ENCODE peak calls at places on chromosome 10, in nine cellular contexts. One of them, this sample, is unnamed.
A peak's percentile ranks its signal among the peaks of the same experiment; 100 is the strongest.

GRCh38 chr10:71244638-71245419 is 32.5 kb downstream of the UNC5B start:
- DNase-seq in A549: no peak
- DNase-seq in HFFc6: peak; percentile 52
- DNase-seq in fibroblast of the aortic adventitia: peak; percentile 94
- DNase-seq in HL-60: peak; percentile 80
- DNase-seq in choroid plexus epithelial cell: peak; percentile 88
- DNase-seq in astrocyte of the spinal cord: peak; percentile 75
- DNase-seq in psoas muscle: peak; percentile 60
- DNase-seq in cardiac muscle cell: no peak
- DNase-seq in this sample: peak; percentile 97

GRCh38 chr10:30368065-30368718 is 19.1 kb upstream of the MTPAP start:
- DNase-seq in A549: no peak
- DNase-seq in HFFc6: no peak
- DNase-seq in fibroblast of the aortic adventitia: peak; percentile 49
- DNase-seq in HL-60: no peak
- DNase-seq in choroid plexus epithelial cell: peak; percentile 59
- DNase-seq in astrocyte of the spinal cord: no peak
- DNase-seq in psoas muscle: no peak
- DNase-seq in cardiac muscle cell: no peak
- DNase-seq in this sample: no peak

GRCh38 chr10:100969175-100970075 is at the start of gene SEMA4G:
- DNase-seq in A549: peak; percentile 44
- DNase-seq in HFFc6: no peak
- DNase-seq in fibroblast of the aortic adventitia: peak; percentile 31
- DNase-seq in HL-60: peak; percentile 12
- DNase-seq in choroid plexus epithelial cell: peak; percentile 28
- DNase-seq in astrocyte of the spinal cord: peak; percentile 6
- DNase-seq in psoas muscle: peak; percentile 50
- DNase-seq in cardiac muscle cell: peak; percentile 80
- DNase-seq in this sample: no peak

GRCh38 chr10:11232222-11232961 is 214.7 kb downstream of the CELF2 start:
- DNase-seq in A549: no peak
- DNase-seq in HFFc6: no peak
- DNase-seq in fibroblast of the aortic adventitia: no peak
- DNase-seq in HL-60: no peak
- DNase-seq in choroid plexus epithelial cell: no peak
- DNase-seq in astrocyte of the spinal cord: no peak
- DNase-seq in psoas muscle: no peak
- DNase-seq in cardiac muscle cell: no peak
- DNase-seq in this sample: no peak

GRCh38 chr10:31368724-31369123 is 49.7 kb downstream of the ZEB1 start:
- DNase-seq in A549: no peak
- DNase-seq in HFFc6: no peak
- DNase-seq in fibroblast of the aortic adventitia: no peak
- DNase-seq in HL-60: no peak
- DNase-seq in choroid plexus epithelial cell: peak; percentile 23
- DNase-seq in astrocyte of the spinal cord: no peak
- DNase-seq in psoas muscle: no peak
- DNase-seq in cardiac muscle cell: no peak
- DNase-seq in this sample: no peak

GRCh38 chr10:79491171-79491835 is 21.0 kb upstream of the EIF5AL1 start:
- DNase-seq in A549: no peak
- DNase-seq in HFFc6: no peak
- DNase-seq in fibroblast of the aortic adventitia: no peak
- DNase-seq in HL-60: peak; percentile 48
- DNase-seq in choroid plexus epithelial cell: no peak
- DNase-seq in astrocyte of the spinal cord: no peak
- DNase-seq in psoas muscle: no peak
- DNase-seq in cardiac muscle cell: no peak
- DNase-seq in this sample: no peak

GRCh38 chr10:91909178-91909677 is at the start of gene FGFBP3:
- DNase-seq in A549: peak; percentile 65
- DNase-seq in HFFc6: no peak
- DNase-seq in fibroblast of the aortic adventitia: peak; percentile 44
- DNase-seq in HL-60: peak; percentile 69
- DNase-seq in choroid plexus epithelial cell: peak; percentile 48
- DNase-seq in astrocyte of the spinal cord: peak; percentile 55
- DNase-seq in psoas muscle: no peak
- DNase-seq in cardiac muscle cell: peak; percentile 91
- DNase-seq in this sample: no peak

GRCh38 chr10:52312999-52313349 is 1.1 kb upstream of the DKK1 start:
- DNase-seq in A549: peak; percentile 39
- DNase-seq in HFFc6: no peak
- DNase-seq in fibroblast of the aortic adventitia: peak; percentile 8
- DNase-seq in HL-60: no peak
- DNase-seq in choroid plexus epithelial cell: peak; percentile 26
- DNase-seq in astrocyte of the spinal cord: peak; percentile 37
- DNase-seq in psoas muscle: no peak
- DNase-seq in cardiac muscle cell: no peak
- DNase-seq in this sample: no peak

GRCh38 chr10:58781873-58782488 is 269.3 kb downstream of the BICC1 start:
- DNase-seq in A549: peak; percentile 54
- DNase-seq in HFFc6: peak; percentile 63
- DNase-seq in fibroblast of the aortic adventitia: peak; percentile 72
- DNase-seq in HL-60: no peak
- DNase-seq in choroid plexus epithelial cell: peak; percentile 67
- DNase-seq in astrocyte of the spinal cord: peak; percentile 58
- DNase-seq in psoas muscle: no peak
- DNase-seq in cardiac muscle cell: peak; percentile 52
- DNase-seq in this sample: peak; percentile 36

GRCh38 chr10:73837072-73837471 is 25.7 kb upstream of the NDST2 start:
- DNase-seq in A549: no peak
- DNase-seq in HFFc6: peak; percentile 51
- DNase-seq in fibroblast of the aortic adventitia: peak; percentile 84
- DNase-seq in HL-60: no peak
- DNase-seq in choroid plexus epithelial cell: peak; percentile 46
- DNase-seq in astrocyte of the spinal cord: peak; percentile 47
- DNase-seq in psoas muscle: no peak
- DNase-seq in cardiac muscle cell: no peak
- DNase-seq in this sample: no peak

GRCh38 chr10:13346280-13346819 is 1.7 kb downstream of the SEPHS1 start:
- DNase-seq in A549: no peak
- DNase-seq in HFFc6: peak; percentile 56
- DNase-seq in fibroblast of the aortic adventitia: peak; percentile 73
- DNase-seq in HL-60: no peak
- DNase-seq in choroid plexus epithelial cell: peak; percentile 53
- DNase-seq in astrocyte of the spinal cord: peak; percentile 61
- DNase-seq in psoas muscle: peak; percentile 21
- DNase-seq in cardiac muscle cell: no peak
- DNase-seq in this sample: peak; percentile 46

GRCh38 chr10:90872648-90873020 is 860 bp downstream of the RPP30 start:
- DNase-seq in A549: no peak
- DNase-seq in HFFc6: peak; percentile 2
- DNase-seq in fibroblast of the aortic adventitia: no peak
- DNase-seq in HL-60: no peak
- DNase-seq in choroid plexus epithelial cell: no peak
- DNase-seq in astrocyte of the spinal cord: no peak
- DNase-seq in psoas muscle: no peak
- DNase-seq in cardiac muscle cell: no peak
- DNase-seq in this sample: no peak

GRCh38 chr10:90866050-90866598 is 5.7 kb upstream of the RPP30 start:
- DNase-seq in A549: no peak
- DNase-seq in HFFc6: no peak
- DNase-seq in fibroblast of the aortic adventitia: no peak
- DNase-seq in HL-60: no peak
- DNase-seq in choroid plexus epithelial cell: no peak
- DNase-seq in astrocyte of the spinal cord: no peak
- DNase-seq in psoas muscle: no peak
- DNase-seq in cardiac muscle cell: no peak
- DNase-seq in this sample: no peak

GRCh38 chr10:90871761-90872647 is at the start of gene RPP30:
- DNase-seq in A549: peak; percentile 85
- DNase-seq in HFFc6: peak; percentile 78
- DNase-seq in fibroblast of the aortic adventitia: peak; percentile 72
- DNase-seq in HL-60: peak; percentile 82
- DNase-seq in choroid plexus epithelial cell: peak; percentile 87
- DNase-seq in astrocyte of the spinal cord: peak; percentile 87
- DNase-seq in psoas muscle: peak; percentile 86
- DNase-seq in cardiac muscle cell: peak; percentile 89
- DNase-seq in this sample: no peak

GRCh38 chr10:90865400-90865799 is 6.4 kb upstream of the RPP30 start:
- DNase-seq in A549: no peak
- DNase-seq in HFFc6: peak; percentile 39
- DNase-seq in fibroblast of the aortic adventitia: peak; percentile 56
- DNase-seq in HL-60: no peak
- DNase-seq in choroid plexus epithelial cell: peak; percentile 71
- DNase-seq in astrocyte of the spinal cord: peak; percentile 35
- DNase-seq in psoas muscle: no peak
- DNase-seq in cardiac muscle cell: no peak
- DNase-seq in this sample: no peak

GRCh38 chr10:90871279-90871760 is 454 bp upstream of the RPP30 start:
- DNase-seq in A549: peak; percentile 89
- DNase-seq in HFFc6: peak; percentile 74
- DNase-seq in fibroblast of the aortic adventitia: peak; percentile 75
- DNase-seq in HL-60: peak; percentile 58
- DNase-seq in choroid plexus epithelial cell: peak; percentile 92
- DNase-seq in astrocyte of the spinal cord: peak; percentile 90
- DNase-seq in psoas muscle: peak; percentile 16
- DNase-seq in cardiac muscle cell: peak; percentile 78
- DNase-seq in this sample: no peak
- TF ChIP-seq CTCF in A549: peak; percentile 61
- TF ChIP-seq CTCF in HFFc6: peak; percentile 78
- TF ChIP-seq CTCF in fibroblast of the aortic adventitia: peak; percentile 62
- TF ChIP-seq CTCF in HL-60: peak; percentile 30
- TF ChIP-seq CTCF in choroid plexus epithelial cell: peak; percentile 77
- TF ChIP-seq CTCF in astrocyte of the spinal cord: peak; percentile 72
- TF ChIP-seq CTCF in psoas muscle: peak; percentile 66
- TF ChIP-seq CTCF in cardiac muscle cell: peak; percentile 74
- TF ChIP-seq CTCF in this sample: peak; percentile 52

GRCh38 chr10:44046605-44047004 is 338.3 kb downstream of the CXCL12 start:
- DNase-seq in A549: no peak
- DNase-seq in HFFc6: peak; percentile 80
- DNase-seq in fibroblast of the aortic adventitia: peak; percentile 49
- DNase-seq in HL-60: no peak
- DNase-seq in choroid plexus epithelial cell: peak; percentile 63
- DNase-seq in astrocyte of the spinal cord: peak; percentile 80
- DNase-seq in psoas muscle: no peak
- DNase-seq in cardiac muscle cell: no peak
- DNase-seq in this sample: no peak

GRCh38 chr10:44044549-44044948 is 340.3 kb downstream of the CXCL12 start:
- DNase-seq in A549: no peak
- DNase-seq in HFFc6: no peak
- DNase-seq in fibroblast of the aortic adventitia: no peak
- DNase-seq in HL-60: no peak
- DNase-seq in choroid plexus epithelial cell: no peak
- DNase-seq in astrocyte of the spinal cord: no peak
- DNase-seq in psoas muscle: no peak
- DNase-seq in cardiac muscle cell: no peak
- DNase-seq in this sample: no peak

GRCh38 chr10:44049301-44050015 is 335.4 kb downstream of the CXCL12 start:
- DNase-seq in A549: no peak
- DNase-seq in HFFc6: no peak
- DNase-seq in fibroblast of the aortic adventitia: no peak
- DNase-seq in HL-60: no peak
- DNase-seq in choroid plexus epithelial cell: no peak
- DNase-seq in astrocyte of the spinal cord: no peak
- DNase-seq in psoas muscle: no peak
- DNase-seq in cardiac muscle cell: no peak
- DNase-seq in this sample: no peak

GRCh38 chr10:44045020-44045419 is 339.9 kb downstream of the CXCL12 start:
- DNase-seq in A549: no peak
- DNase-seq in HFFc6: no peak
- DNase-seq in fibroblast of the aortic adventitia: no peak
- DNase-seq in HL-60: no peak
- DNase-seq in choroid plexus epithelial cell: no peak
- DNase-seq in astrocyte of the spinal cord: no peak
- DNase-seq in psoas muscle: no peak
- DNase-seq in cardiac muscle cell: no peak
- DNase-seq in this sample: no peak

DNA sequence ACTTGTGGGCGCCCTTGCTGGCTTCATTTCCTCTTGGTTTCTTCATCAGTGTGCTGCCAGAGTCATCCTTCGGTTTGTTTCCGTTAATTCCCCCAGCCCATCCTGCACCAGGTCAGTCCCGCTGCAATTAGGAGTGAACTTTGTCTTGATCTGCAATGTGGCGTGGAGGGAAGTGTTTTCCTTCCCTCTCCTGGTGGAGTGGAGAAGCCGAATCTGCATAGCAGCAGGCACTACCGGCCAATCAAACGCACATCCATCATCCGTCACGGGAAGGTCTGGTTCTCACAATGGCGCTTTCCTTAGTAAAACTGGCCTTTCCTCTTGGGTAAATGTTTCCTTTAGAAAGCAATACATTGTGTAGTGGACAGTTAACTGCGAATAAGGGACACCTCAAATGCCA is 337.5 kb downstream of the CXCL12 start:
- DNase-seq in A549: no peak
- DNase-seq in HFFc6: no peak
- DNase-seq in fibroblast of the aortic adventitia: no peak
- DNase-seq in HL-60: peak; percentile 14
- DNase-seq in choroid plexus epithelial cell: no peak
- DNase-seq in astrocyte of the spinal cord: no peak
- DNase-seq in psoas muscle: no peak
- DNase-seq in cardiac muscle cell: no peak
- DNase-seq in this sample: no peak
- TF ChIP-seq CTCF in A549: no peak
- TF ChIP-seq CTCF in HFFc6: no peak
- TF ChIP-seq CTCF in fibroblast of the aortic adventitia: no peak
- TF ChIP-seq CTCF in HL-60: no peak
- TF ChIP-seq CTCF in choroid plexus epithelial cell: no peak
- TF ChIP-seq CTCF in astrocyte of the spinal cord: no peak
- TF ChIP-seq CTCF in psoas muscle: no peak
- TF ChIP-seq CTCF in cardiac muscle cell: no peak
- TF ChIP-seq CTCF in this sample: no peak

DNA sequence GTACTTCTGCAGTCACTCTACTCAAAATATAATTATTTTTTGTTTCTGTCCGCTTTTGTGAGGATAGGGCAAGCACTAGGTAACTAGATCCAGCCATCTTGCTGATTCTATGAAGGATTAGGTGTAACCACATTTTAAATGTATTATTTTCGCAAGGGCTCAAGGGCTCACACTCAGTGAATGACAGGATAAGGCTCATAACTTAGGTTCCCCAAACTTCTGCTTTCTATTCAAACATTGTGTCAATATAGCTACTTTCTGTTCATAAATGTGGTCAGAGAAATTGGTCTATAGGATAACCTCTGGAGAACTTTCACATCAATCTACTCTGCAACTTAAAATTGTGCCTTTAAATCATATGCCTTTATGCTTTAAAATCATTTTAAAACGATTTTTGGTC is 1141.2 kb downstream of the SORCS1 start:
- DNase-seq in A549: no peak
- DNase-seq in HFFc6: no peak
- DNase-seq in fibroblast of the aortic adventitia: no peak
- DNase-seq in HL-60: no peak
- DNase-seq in choroid plexus epithelial cell: no peak
- DNase-seq in astrocyte of the spinal cord: no peak
- DNase-seq in psoas muscle: no peak
- DNase-seq in cardiac muscle cell: no peak
- DNase-seq in this sample: no peak
- TF ChIP-seq CTCF in A549: no peak
- TF ChIP-seq CTCF in HFFc6: no peak
- TF ChIP-seq CTCF in fibroblast of the aortic adventitia: no peak
- TF ChIP-seq CTCF in HL-60: no peak
- TF ChIP-seq CTCF in choroid plexus epithelial cell: no peak
- TF ChIP-seq CTCF in astrocyte of the spinal cord: no peak
- TF ChIP-seq CTCF in psoas muscle: no peak
- TF ChIP-seq CTCF in cardiac muscle cell: no peak
- TF ChIP-seq CTCF in this sample: no peak

DNA sequence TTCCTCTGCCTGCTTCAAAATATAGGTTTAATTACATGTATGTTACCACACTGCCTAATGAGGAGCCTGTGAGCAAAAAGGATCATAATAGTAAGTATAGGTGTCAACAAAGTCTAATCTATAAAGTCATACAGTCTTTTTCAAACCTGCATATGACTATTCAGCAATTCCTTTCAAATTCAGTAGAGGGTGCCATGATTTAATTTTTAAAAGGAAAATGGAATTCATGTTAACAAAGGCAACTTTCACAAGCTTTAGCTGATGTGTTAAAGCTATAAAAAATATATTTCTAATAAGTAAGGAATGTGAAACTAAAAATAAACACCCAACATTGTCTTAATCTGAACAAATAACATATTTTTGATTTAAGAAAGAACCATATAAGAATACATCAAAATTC is 52.1 kb downstream of the MPP7 start:
- DNase-seq in A549: peak; percentile 12
- DNase-seq in HFFc6: peak; percentile 39
- DNase-seq in fibroblast of the aortic adventitia: peak; percentile 59
- DNase-seq in HL-60: no peak
- DNase-seq in choroid plexus epithelial cell: peak; percentile 57
- DNase-seq in astrocyte of the spinal cord: peak; percentile 53
- DNase-seq in psoas muscle: no peak
- DNase-seq in cardiac muscle cell: no peak
- DNase-seq in this sample: peak; percentile 20
- TF ChIP-seq CTCF in A549: peak; percentile 51
- TF ChIP-seq CTCF in HFFc6: peak; percentile 77
- TF ChIP-seq CTCF in fibroblast of the aortic adventitia: peak; percentile 53
- TF ChIP-seq CTCF in HL-60: no peak
- TF ChIP-seq CTCF in choroid plexus epithelial cell: peak; percentile 45
- TF ChIP-seq CTCF in astrocyte of the spinal cord: peak; percentile 47
- TF ChIP-seq CTCF in psoas muscle: peak; percentile 65
- TF ChIP-seq CTCF in cardiac muscle cell: peak; percentile 41
- TF ChIP-seq CTCF in this sample: peak; percentile 18